ENCODE peak calls at places on chromosome 15, in nine cellular contexts. V is cerebellum; X is left ventricle myocardium superior; I is GM12865; L is NCI-H1105 treated with DMSO at 0.1 percent for 48 hours; R is HEK293T; F is psoas muscle; Q is GM23248; H is stimulated activated CD4-positive, alpha-beta T cell treated with anti-CD3 and anti-CD28 coated beads, Interleukin-2, amount 100 ng/mL, for 4 hours. C is an unnamed sample.

GRCh38 chr15:75454471-75455418 is 3.3 kb upstream of the SIN3A start:
- DNase-seq in L (peak), F (peak), R (peak), I (peak), V (peak), H (peak), X (peak), Q (peak), C (peak)

GRCh38 chr15:57932348-57932747 is 133.2 kb downstream of the ALDH1A2 start:
- DNase-seq in X (no peak), V (no peak), I (no peak), F (no peak), R (no peak), L (no peak), Q (no peak), H (no peak), C (no peak)

GRCh38 chr15:86595741-86596140 is 516.1 kb downstream of the AGBL1 start:
- DNase-seq in Q (no peak), L (no peak), F (no peak), I (no peak), V (no peak), R (no peak), X (no peak), H (no peak), C (peak)

GRCh38 chr15:67927501-67928156 is 87.8 kb upstream of the RNU6-1 start:
- DNase-seq in I (no peak), Q (peak), H (no peak), L (no peak), R (no peak), F (no peak), V (no peak), X (peak), C (no peak)

GRCh38 chr15:80967451-80967850 is 22.2 kb downstream of the MESD start:
- DNase-seq in R (no peak), F (no peak), L (no peak), V (no peak), H (no peak), X (no peak), I (no peak), Q (peak), C (no peak)

GRCh38 chr15:33242669-33243191 is 48.2 kb upstream of the FMN1 start:
- DNase-seq in X (no peak), V (no peak), L (no peak), F (no peak), I (peak), Q (peak), H (no peak), R (peak), C (peak)

GRCh38 chr15:34047893-34048775 is 9.1 kb upstream of the AVEN start:
- DNase-seq in H (no peak), F (no peak), L (no peak), Q (peak), X (no peak), R (no peak), I (no peak), V (no peak), C (no peak)

GRCh38 chr15:77508541-77509505 is 88.1 kb downstream of the HMG20A start:
- DNase-seq in I (no peak), H (no peak), V (no peak), L (no peak), X (peak), F (peak), R (no peak), Q (peak), C (no peak)

GRCh38 chr15:26974120-26974780 is 3.3 kb downstream of the GABRG3 start:
- DNase-seq in X (no peak), Q (peak), F (no peak), I (no peak), R (no peak), L (peak), H (no peak), V (no peak), C (peak)

GRCh38 chr15:40429068-40429707 is 11.6 kb upstream of the BAHD1 start:
- DNase-seq in V (no peak), X (no peak), R (no peak), H (no peak), I (no peak), Q (no peak), F (peak), L (no peak), C (no peak)

GRCh38 chr15:98715890-98716443 is 67.6 kb downstream of the IGF1R start:
- DNase-seq in Q (no peak), F (peak), R (no peak), V (no peak), X (no peak), H (no peak), L (no peak), I (peak), C (no peak)

GRCh38 chr15:47184003-47184404 is 533.3 kb upstream of the SEMA6D start:
- DNase-seq in F (peak), L (peak), R (peak), H (no peak), V (no peak), I (no peak), X (peak), Q (peak), C (no peak)

GRCh38 chr15:73767794-73768501 is 14.8 kb upstream of the INSYN1 start:
- DNase-seq in Q (no peak), X (no peak), V (no peak), L (no peak), H (no peak), R (no peak), I (no peak), F (no peak), C (no peak)

GRCh38 chr15:98651581-98652220 is 3.4 kb downstream of the IGF1R start:
- DNase-seq in I (no peak), R (no peak), V (no peak), L (no peak), X (no peak), F (no peak), H (no peak), Q (peak), C (no peak)

GRCh38 chr15:34160735-34161134 is 49.2 kb downstream of the KATNBL1 start:
- DNase-seq in R (no peak), V (no peak), Q (no peak), X (no peak), H (no peak), L (no peak), F (no peak), I (no peak), C (no peak)

GRCh38 chr15:39474657-39475056 is 106.2 kb upstream of the THBS1 start:
- DNase-seq in R (no peak), V (no peak), X (no peak), Q (no peak), I (no peak), F (no peak), L (no peak), H (no peak), C (no peak)

GRCh38 chr15:23403550-23403949 is 43.5 kb downstream of the GOLGA6L2 start:
- DNase-seq in F (no peak), I (no peak), Q (no peak), R (no peak), X (peak), V (no peak), H (no peak), L (no peak), C (no peak)

GRCh38 chr15:58608129-58608590 is 141.3 kb downstream of the ADAM10 start:
- DNase-seq in V (no peak), Q (peak), L (no peak), H (no peak), I (no peak), R (no peak), X (no peak), F (no peak), C (no peak)

GRCh38 chr15:31295660-31296059 is 31.0 kb upstream of the KLF13 start:
- DNase-seq in L (no peak), X (no peak), Q (no peak), H (no peak), I (no peak), V (no peak), R (no peak), F (no peak), C (no peak)

GRCh38 chr15:49154359-49154758 is 1.0 kb downstream of the COPS2 start:
- DNase-seq in L (no peak), I (no peak), H (no peak), F (no peak), R (no peak), V (no peak), X (no peak), Q (peak), C (no peak)

GRCh38 chr15:99143230-99143629 is 38.4 kb downstream of the SYNM start:
- DNase-seq in V (no peak), L (peak), I (no peak), F (no peak), X (no peak), R (no peak), Q (no peak), H (no peak), C (no peak)

GRCh38 chr15:51765751-51766150 is 14.4 kb downstream of the TMOD2 start:
- DNase-seq in Q (no peak), X (no peak), V (no peak), L (no peak), I (no peak), F (no peak), R (no peak), H (no peak), C (no peak)